ENCODE peak calls at places on chromosomes 5 and 9, in four cellular contexts. B, D, Z and M are unnamed samples.

GRCh38 chr5:50766042-50766441 is 99.6 kb downstream of the PARP8 start:
- DNase-seq in B (no peak), D (no peak), Z (no peak), M (no peak)

GRCh38 chr9:36665387-36665786 is 92.7 kb downstream of the MELK start:
- DNase-seq in B (no peak), D (no peak), Z (no peak), M (no peak)

GRCh38 chr5:5372511-5372910 is 50.0 kb upstream of the ICE1 start:
- DNase-seq in B (no peak), D (no peak), Z (no peak), M (no peak)

GRCh38 chr5:115096034-115096769 is 73.5 kb downstream of the TRIM36 start:
- DNase-seq in B (no peak), D (no peak), Z (peak; percentile 34), M (no peak)

GRCh38 chr9:75892168-75892901 is 1.9 kb downstream of the PCSK5 start:
- DNase-seq in B (peak; percentile 53), D (no peak), Z (no peak), M (no peak)

GRCh38 chr5:175814676-175815075 is 56.7 kb upstream of the CPLX2 start:
- DNase-seq in B (no peak), D (peak; percentile 79), Z (no peak), M (no peak)

GRCh38 chr5:157444224-157444623 is 15.8 kb upstream of the NIPAL4 start:
- DNase-seq in B (peak; percentile 81), D (no peak), Z (no peak), M (no peak)

GRCh38 chr5:83767409-83767992 is 46.8 kb upstream of the HAPLN1 start:
- DNase-seq in B (no peak), D (peak; percentile 1), Z (no peak), M (no peak)

GRCh38 chr5:90529939-90530677 is 724 bp upstream of the LYSMD3 start:
- DNase-seq in B (peak; percentile 71), D (peak; percentile 74), Z (peak; percentile 48), M (no peak)